ENCODE peak calls at places on chromosome 11, in ten cellular contexts. K, S, X, M, H, J, P, D, R and B are unnamed samples.
A peak's percentile ranks its signal among the peaks of the same experiment; 100 is the strongest.

GRCh38 chr11:109785714-109786113 is 307.5 kb upstream of the ZC3H12C start:
- DNase-seq in J (no peak), P (no peak), R (no peak), S (peak; percentile 39), H (no peak), K (no peak), D (no peak), X (no peak), M (no peak), B (no peak)

GRCh38 chr11:23112987-23113886 is 253.0 kb upstream of the CCDC179 start:
- DNase-seq in X (no peak), R (peak; percentile 12), D (no peak), H (no peak), M (no peak), J (peak; percentile 59), S (peak; percentile 63), K (no peak), P (no peak), B (no peak)

GRCh38 chr11:61837411-61838005 is 9.4 kb downstream of the FADS2 start:
- DNase-seq in M (no peak), D (no peak), S (no peak), J (no peak), R (no peak), K (no peak), H (no peak), X (no peak), P (peak; percentile 12), B (peak; percentile 54)

GRCh38 chr11:95485115-95485900 is 254.3 kb upstream of the SESN3 start:
- DNase-seq in H (no peak), S (no peak), M (no peak), R (no peak), J (no peak), D (no peak), K (no peak), X (no peak), P (no peak), B (no peak)

GRCh38 chr11:76614471-76615183 is 55.9 kb downstream of the LRRC32 start:
- DNase-seq in R (no peak), H (no peak), D (no peak), S (no peak), J (no peak), K (no peak), M (peak; percentile 60), X (peak; percentile 36), P (peak; percentile 76), B (peak; percentile 71)

GRCh38 chr11:134414772-134415765 is 3.0 kb upstream of the B3GAT1 start:
- DNase-seq in H (no peak), R (no peak), S (no peak), M (no peak), J (no peak), K (no peak), D (no peak), P (no peak), X (no peak), B (peak; percentile 76)

GRCh38 chr11:71446942-71447688 is 1.1 kb downstream of the DHCR7 start:
- DNase-seq in M (no peak), R (no peak), P (no peak), X (no peak), H (no peak), S (peak; percentile 66), J (no peak), K (no peak), D (peak; percentile 62), B (no peak)

GRCh38 chr11:25441432-25441831 is 890.5 kb upstream of the ANO3 start:
- DNase-seq in X (no peak), K (no peak), J (no peak), M (no peak), D (no peak), H (no peak), P (no peak), R (no peak), S (no peak), B (no peak)

GRCh38 chr11:14179126-14179820 is 179.7 kb downstream of the RRAS2 start:
- DNase-seq in M (peak; percentile 18), R (no peak), H (no peak), J (no peak), P (no peak), K (no peak), D (no peak), X (no peak), S (peak; percentile 22), B (no peak)

GRCh38 chr11:12015486-12015885 is 7.1 kb upstream of the DKK3 start:
- DNase-seq in D (no peak), H (no peak), S (no peak), X (no peak), R (no peak), M (no peak), K (no peak), P (no peak), J (no peak), B (no peak)

GRCh38 chr11:12017243-12017678 is 8.8 kb upstream of the DKK3 start:
- DNase-seq in R (no peak), P (peak; percentile 37), M (no peak), K (no peak), D (no peak), S (peak; percentile 85), H (no peak), X (no peak), J (no peak), B (no peak)

GRCh38 chr11:12013771-12014170 is 5.3 kb upstream of the DKK3 start:
- DNase-seq in R (no peak), D (no peak), S (no peak), P (no peak), H (no peak), J (no peak), K (no peak), M (no peak), X (no peak), B (no peak)

GRCh38 chr11:12017865-12018453 is 9.5 kb upstream of the DKK3 start:
- DNase-seq in M (peak; percentile 27), S (peak; percentile 44), R (no peak), K (no peak), H (no peak), P (peak; percentile 51), X (no peak), J (no peak), D (no peak), B (no peak)

DNA sequence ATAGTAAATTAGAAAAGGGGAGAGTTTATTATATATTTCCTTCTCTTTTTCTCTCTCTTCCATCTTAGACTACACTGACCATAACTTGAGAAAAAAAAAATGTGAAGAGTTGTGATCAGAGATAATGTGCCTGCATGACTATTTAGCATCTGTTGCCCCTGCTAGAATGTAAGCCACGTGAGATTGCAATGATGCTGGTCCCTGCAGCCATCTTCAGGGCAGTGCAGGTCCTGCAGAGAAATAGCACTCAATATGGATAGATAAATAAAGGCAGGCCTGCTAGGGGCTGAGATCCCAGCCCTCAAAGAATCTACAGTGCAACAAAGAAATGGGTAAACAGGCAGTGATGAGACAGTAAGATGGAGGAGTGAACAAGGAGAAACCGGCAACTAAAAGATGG is 7.8 kb upstream of the DKK3 start:
- DNase-seq in P (no peak), H (no peak), D (no peak), R (no peak), J (no peak), M (no peak), S (no peak), K (no peak), X (no peak), B (no peak)
- TF ChIP-seq CTCF in P (no peak), H (peak; percentile 6), D (no peak), R (no peak), J (peak; percentile 7), M (no peak), S (no peak), K (no peak), X (no peak), B (no peak)

DNA sequence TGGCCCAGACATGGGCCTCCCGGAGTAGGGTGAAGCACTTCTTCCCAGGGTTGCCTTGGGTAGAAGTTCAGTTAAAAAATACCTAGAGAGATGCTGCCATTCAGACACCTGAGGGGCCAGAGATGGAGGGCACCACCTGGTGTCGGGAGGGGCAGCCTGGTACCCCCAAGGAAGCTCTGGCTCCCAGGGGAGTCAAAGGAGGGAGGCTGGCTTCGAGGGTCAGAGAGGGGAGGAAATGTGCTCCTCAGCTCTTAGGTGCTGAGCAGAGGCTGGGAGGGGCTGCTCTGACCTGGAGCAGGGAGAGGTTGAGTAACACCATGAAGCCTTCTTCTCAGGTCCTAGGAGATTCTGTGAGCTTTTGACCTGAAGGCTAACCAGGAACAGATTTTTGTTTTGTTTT is 1.1 kb downstream of the USP35 start:
- DNase-seq in P (no peak), X (no peak), M (no peak), K (no peak), R (no peak), D (no peak), J (no peak), S (no peak), H (no peak), B (peak; percentile 77)
- H3K27ac ChIP-seq in P (peak overlapping the region; percentile 82), X (no peak overlapping the region), M (peak overlapping the region; percentile 85), K (no peak overlapping the region), R (no peak overlapping the region), D (peak overlapping the region; percentile 83), J (no peak overlapping the region), S (no peak overlapping the region), H (peak overlapping the region; percentile 71), B (peak overlapping the region; percentile 95)

DNA sequence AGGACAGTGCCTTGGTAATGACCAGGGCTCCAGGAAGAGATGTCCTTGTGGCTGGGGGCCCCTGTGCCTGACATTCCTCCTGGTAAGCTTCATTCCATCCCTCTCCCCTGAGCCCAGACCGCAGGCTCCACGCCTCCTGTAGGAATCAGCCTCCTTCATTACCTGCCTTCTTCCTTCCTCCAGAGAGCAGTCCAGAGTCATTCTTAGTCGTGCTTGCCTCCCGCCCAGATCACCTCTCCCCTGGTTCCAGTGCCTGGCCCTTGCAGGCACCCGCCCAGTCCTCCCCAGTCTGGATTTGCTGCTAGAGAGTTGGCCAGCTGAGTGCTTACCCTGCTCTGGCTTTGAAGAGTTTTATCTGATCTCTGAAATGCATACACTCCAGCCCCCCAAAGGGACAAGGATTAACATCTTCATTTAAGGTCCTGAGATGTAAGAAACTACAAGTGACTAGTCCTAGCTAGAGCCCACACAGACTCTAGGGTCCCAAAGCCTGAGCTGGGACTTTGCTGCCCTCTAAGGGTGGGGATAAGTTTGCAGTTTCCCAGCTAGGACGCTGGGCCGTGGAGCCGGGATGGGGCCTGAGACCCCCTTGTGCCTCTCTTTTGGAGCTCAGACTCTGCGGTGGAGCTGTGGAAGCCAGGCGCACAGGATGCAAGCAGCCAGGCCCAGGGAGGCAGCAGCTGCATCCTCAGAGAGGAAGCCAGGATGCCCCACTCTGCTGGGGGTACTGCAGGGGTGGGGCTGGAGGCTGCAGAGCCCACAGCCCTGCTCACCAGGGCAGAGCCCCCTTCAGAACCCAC is 1.6 kb downstream of the NR1H3 start:
- DNase-seq in J (no peak), D (no peak), X (no peak), R (peak; percentile 75), S (peak; percentile 30), K (no peak), H (no peak), P (peak; percentile 55), M (no peak), B (peak; percentile 75)
- TF ChIP-seq POLR2A in J (no peak), D (no peak), X (no peak), R (no peak), S (no peak), K (no peak), H (no peak), P (no peak), M (no peak), B (no peak)

DNA sequence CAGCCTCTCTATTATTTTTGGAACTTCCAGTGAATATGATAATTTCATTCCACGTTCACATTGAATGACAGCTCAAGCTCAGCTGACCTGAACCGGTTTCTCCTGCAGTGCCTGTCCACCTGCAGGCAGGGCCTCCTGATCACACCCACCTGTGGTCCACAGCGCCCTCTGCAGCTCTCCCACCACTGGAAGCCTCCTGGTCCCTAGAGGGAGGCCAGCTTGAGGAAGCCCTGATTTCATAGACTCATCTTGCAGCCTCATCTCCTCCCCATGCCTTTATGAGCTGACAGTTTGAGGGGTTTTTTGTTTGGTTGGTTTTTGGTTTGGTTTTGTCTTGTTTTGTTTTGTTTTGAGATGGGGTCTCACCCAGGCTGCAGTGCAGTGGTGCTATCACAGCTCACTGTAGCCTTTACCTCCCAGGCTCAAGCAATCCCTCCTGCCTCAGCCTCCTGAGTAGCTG is 29.9 kb upstream of the MALAT1 start:
- DNase-seq in D (peak; percentile 44), J (peak; percentile 77), S (no peak), M (peak; percentile 65), X (peak; percentile 70), H (peak; percentile 79), R (peak; percentile 58), K (no peak), P (peak; percentile 69), B (peak; percentile 91)
- TF ChIP-seq CTCF in D (peak; percentile 33), J (peak; percentile 53), S (peak; percentile 42), M (peak; percentile 41), X (no peak), H (peak; percentile 61), R (peak; percentile 48), K (peak; percentile 73), P (peak; percentile 47), B (peak; percentile 71)